ENCODE peak calls at places on chromosomes 6 and 20, in nine cellular contexts. One of them, this sample, is unnamed.

GRCh38 chr6:124970243-124970642 is 8.0 kb downstream of the RNF217 start:
- DNase-seq in neural crest cell: no peak
- DNase-seq in tibial artery: no peak
- DNase-seq in nephron progenitor cell: no peak
- DNase-seq in omental fat pad: no peak
- DNase-seq in AG10803: peak
- DNase-seq in heart left ventricle: no peak
- DNase-seq in osteoblast: peak
- DNase-seq in fibroblast of pulmonary artery: no peak
- DNase-seq in this sample: peak

GRCh38 chr20:18639501-18639979 is 51.7 kb downstream of the DTD1 start:
- DNase-seq in neural crest cell: no peak
- DNase-seq in fibroblast of pulmonary artery: no peak
- DNase-seq in AG10803: no peak
- DNase-seq in omental fat pad: no peak
- DNase-seq in tibial artery: no peak
- DNase-seq in heart left ventricle: no peak
- DNase-seq in nephron progenitor cell: no peak
- DNase-seq in osteoblast: no peak
- DNase-seq in this sample: no peak

GRCh38 chr20:1368448-1369199 is 24.2 kb downstream of the FKBP1A start:
- DNase-seq in neural crest cell: no peak
- DNase-seq in nephron progenitor cell: no peak
- DNase-seq in omental fat pad: no peak
- DNase-seq in fibroblast of pulmonary artery: peak
- DNase-seq in heart left ventricle: no peak
- DNase-seq in osteoblast: no peak
- DNase-seq in tibial artery: no peak
- DNase-seq in AG10803: peak
- DNase-seq in this sample: peak

GRCh38 chr6:155327326-155328073 is 13.2 kb upstream of the TFB1M start:
- DNase-seq in AG10803: peak
- DNase-seq in omental fat pad: no peak
- DNase-seq in tibial artery: peak
- DNase-seq in osteoblast: peak
- DNase-seq in heart left ventricle: no peak
- DNase-seq in nephron progenitor cell: peak
- DNase-seq in neural crest cell: peak
- DNase-seq in fibroblast of pulmonary artery: peak
- DNase-seq in this sample: peak

GRCh38 chr20:57051096-57051495 is 215.3 kb downstream of the BMP7 start:
- DNase-seq in fibroblast of pulmonary artery: no peak
- DNase-seq in tibial artery: no peak
- DNase-seq in nephron progenitor cell: no peak
- DNase-seq in neural crest cell: no peak
- DNase-seq in osteoblast: no peak
- DNase-seq in AG10803: no peak
- DNase-seq in heart left ventricle: no peak
- DNase-seq in omental fat pad: no peak
- DNase-seq in this sample: no peak

GRCh38 chr20:43186312-43186711 is 3.4 kb downstream of the PTPRT start:
- DNase-seq in osteoblast: no peak
- DNase-seq in nephron progenitor cell: no peak
- DNase-seq in heart left ventricle: no peak
- DNase-seq in omental fat pad: no peak
- DNase-seq in neural crest cell: no peak
- DNase-seq in fibroblast of pulmonary artery: no peak
- DNase-seq in tibial artery: no peak
- DNase-seq in AG10803: no peak
- DNase-seq in this sample: no peak

GRCh38 chr20:59159091-59159821 is 4.4 kb upstream of the ZNF831 start:
- DNase-seq in omental fat pad: no peak
- DNase-seq in nephron progenitor cell: no peak
- DNase-seq in tibial artery: no peak
- DNase-seq in fibroblast of pulmonary artery: no peak
- DNase-seq in osteoblast: no peak
- DNase-seq in neural crest cell: no peak
- DNase-seq in AG10803: no peak
- DNase-seq in heart left ventricle: no peak
- DNase-seq in this sample: no peak

GRCh38 chr20:54624701-54625472 is 149.5 kb downstream of the DOK5 start:
- DNase-seq in neural crest cell: no peak
- DNase-seq in nephron progenitor cell: no peak
- DNase-seq in omental fat pad: no peak
- DNase-seq in tibial artery: no peak
- DNase-seq in AG10803: no peak
- DNase-seq in heart left ventricle: no peak
- DNase-seq in osteoblast: no peak
- DNase-seq in fibroblast of pulmonary artery: peak
- DNase-seq in this sample: peak

GRCh38 chr6:165515963-165516624 is 146.9 kb downstream of the PDE10A start:
- DNase-seq in neural crest cell: no peak
- DNase-seq in AG10803: no peak
- DNase-seq in osteoblast: no peak
- DNase-seq in heart left ventricle: no peak
- DNase-seq in nephron progenitor cell: no peak
- DNase-seq in omental fat pad: no peak
- DNase-seq in fibroblast of pulmonary artery: peak
- DNase-seq in tibial artery: no peak
- DNase-seq in this sample: peak

GRCh38 chr6:12585497-12585958 is 131.0 kb upstream of the PHACTR1 start:
- DNase-seq in nephron progenitor cell: no peak
- DNase-seq in heart left ventricle: peak
- DNase-seq in fibroblast of pulmonary artery: peak
- DNase-seq in tibial artery: no peak
- DNase-seq in omental fat pad: no peak
- DNase-seq in AG10803: no peak
- DNase-seq in neural crest cell: no peak
- DNase-seq in osteoblast: no peak
- DNase-seq in this sample: peak

GRCh38 chr6:136069119-136069518 is 181.0 kb downstream of the MTFR2 start:
- DNase-seq in AG10803: peak
- DNase-seq in tibial artery: no peak
- DNase-seq in heart left ventricle: no peak
- DNase-seq in omental fat pad: no peak
- DNase-seq in neural crest cell: no peak
- DNase-seq in nephron progenitor cell: no peak
- DNase-seq in fibroblast of pulmonary artery: peak
- DNase-seq in osteoblast: peak
- DNase-seq in this sample: peak

GRCh38 chr6:106527979-106528378 is 101.3 kb downstream of the RTN4IP1 start:
- DNase-seq in neural crest cell: no peak
- DNase-seq in omental fat pad: no peak
- DNase-seq in fibroblast of pulmonary artery: peak
- DNase-seq in osteoblast: no peak
- DNase-seq in heart left ventricle: no peak
- DNase-seq in nephron progenitor cell: no peak
- DNase-seq in tibial artery: no peak
- DNase-seq in AG10803: peak
- DNase-seq in this sample: peak

GRCh38 chr6:2733324-2733723 is 17.4 kb downstream of the MYLK4 start:
- DNase-seq in osteoblast: no peak
- DNase-seq in AG10803: no peak
- DNase-seq in omental fat pad: no peak
- DNase-seq in neural crest cell: no peak
- DNase-seq in heart left ventricle: peak
- DNase-seq in fibroblast of pulmonary artery: no peak
- DNase-seq in nephron progenitor cell: no peak
- DNase-seq in tibial artery: peak
- DNase-seq in this sample: peak

GRCh38 chr6:147297124-147297523 is 92.9 kb downstream of the STXBP5 start:
- DNase-seq in omental fat pad: no peak
- DNase-seq in osteoblast: no peak
- DNase-seq in AG10803: no peak
- DNase-seq in neural crest cell: no peak
- DNase-seq in fibroblast of pulmonary artery: no peak
- DNase-seq in tibial artery: no peak
- DNase-seq in nephron progenitor cell: no peak
- DNase-seq in heart left ventricle: no peak
- DNase-seq in this sample: no peak

GRCh38 chr6:168877821-168878282 is 375.8 kb downstream of the THBS2 start:
- DNase-seq in tibial artery: peak
- DNase-seq in heart left ventricle: no peak
- DNase-seq in osteoblast: no peak
- DNase-seq in AG10803: no peak
- DNase-seq in fibroblast of pulmonary artery: no peak
- DNase-seq in nephron progenitor cell: no peak
- DNase-seq in neural crest cell: no peak
- DNase-seq in omental fat pad: no peak
- DNase-seq in this sample: no peak

GRCh38 chr20:31517373-31517772 is 3.1 kb downstream of the HM13 start:
- DNase-seq in AG10803: peak
- DNase-seq in fibroblast of pulmonary artery: peak
- DNase-seq in heart left ventricle: no peak
- DNase-seq in tibial artery: peak
- DNase-seq in omental fat pad: no peak
- DNase-seq in osteoblast: peak
- DNase-seq in neural crest cell: peak
- DNase-seq in nephron progenitor cell: peak
- DNase-seq in this sample: peak

GRCh38 chr6:75109025-75109424 is 96.8 kb downstream of the COL12A1 start:
- DNase-seq in osteoblast: no peak
- DNase-seq in heart left ventricle: no peak
- DNase-seq in nephron progenitor cell: no peak
- DNase-seq in tibial artery: no peak
- DNase-seq in omental fat pad: no peak
- DNase-seq in fibroblast of pulmonary artery: no peak
- DNase-seq in AG10803: no peak
- DNase-seq in neural crest cell: no peak
- DNase-seq in this sample: no peak

DNA sequence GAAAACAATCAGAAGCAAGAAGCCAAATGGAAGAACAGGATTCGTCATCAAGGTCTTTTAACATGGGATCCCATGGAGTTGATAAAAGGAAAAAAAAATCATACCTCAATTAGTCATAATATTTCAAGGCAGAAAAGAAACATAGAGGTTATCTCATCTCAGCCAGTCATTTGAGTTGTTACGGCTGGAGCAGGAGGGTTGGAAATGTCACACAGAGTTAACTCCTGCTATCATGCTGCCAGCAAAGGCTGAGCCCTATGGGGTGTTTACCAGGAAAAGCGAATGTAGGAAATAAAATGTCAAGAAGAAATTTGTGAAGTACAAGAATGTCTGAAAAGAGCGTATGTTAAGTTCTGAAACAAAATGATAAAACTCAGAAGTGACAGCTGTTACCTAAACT is 236.5 kb downstream of the UST start:
- DNase-seq in neural crest cell: no peak
- DNase-seq in fibroblast of pulmonary artery: no peak
- DNase-seq in tibial artery: no peak
- DNase-seq in osteoblast: no peak
- DNase-seq in AG10803: no peak
- DNase-seq in omental fat pad: no peak
- DNase-seq in heart left ventricle: no peak
- DNase-seq in nephron progenitor cell: no peak
- DNase-seq in this sample: no peak
- TF ChIP-seq CTCF in neural crest cell: no peak
- TF ChIP-seq CTCF in fibroblast of pulmonary artery: no peak
- TF ChIP-seq CTCF in tibial artery: no peak
- TF ChIP-seq CTCF in osteoblast: no peak
- TF ChIP-seq CTCF in AG10803: no peak
- TF ChIP-seq CTCF in omental fat pad: no peak
- TF ChIP-seq CTCF in heart left ventricle: no peak
- TF ChIP-seq CTCF in nephron progenitor cell: no peak
- TF ChIP-seq CTCF in this sample: no peak

GRCh38 chr6:121356575-121356974 is 22.3 kb upstream of the TBC1D32 start:
- DNase-seq in nephron progenitor cell: no peak
- DNase-seq in osteoblast: no peak
- DNase-seq in fibroblast of pulmonary artery: no peak
- DNase-seq in tibial artery: no peak
- DNase-seq in omental fat pad: no peak
- DNase-seq in neural crest cell: no peak
- DNase-seq in heart left ventricle: no peak
- DNase-seq in AG10803: no peak
- DNase-seq in this sample: no peak
- TF ChIP-seq CTCF in nephron progenitor cell: no peak
- TF ChIP-seq CTCF in osteoblast: peak
- TF ChIP-seq CTCF in fibroblast of pulmonary artery: peak
- TF ChIP-seq CTCF in tibial artery: no peak
- TF ChIP-seq CTCF in omental fat pad: no peak
- TF ChIP-seq CTCF in neural crest cell: peak
- TF ChIP-seq CTCF in heart left ventricle: no peak
- TF ChIP-seq CTCF in AG10803: no peak
- TF ChIP-seq CTCF in this sample: peak

GRCh38 chr20:45545754-45546453 is 1.3 kb downstream of the EPPIN start:
- DNase-seq in heart left ventricle: no peak
- DNase-seq in fibroblast of pulmonary artery: peak
- DNase-seq in tibial artery: no peak
- DNase-seq in AG10803: peak
- DNase-seq in neural crest cell: no peak
- DNase-seq in osteoblast: peak
- DNase-seq in nephron progenitor cell: no peak
- DNase-seq in omental fat pad: no peak
- DNase-seq in this sample: peak
- TF ChIP-seq CTCF in heart left ventricle: no peak
- TF ChIP-seq CTCF in fibroblast of pulmonary artery: peak
- TF ChIP-seq CTCF in tibial artery: no peak
- TF ChIP-seq CTCF in AG10803: peak
- TF ChIP-seq CTCF in neural crest cell: peak
- TF ChIP-seq CTCF in osteoblast: peak
- TF ChIP-seq CTCF in nephron progenitor cell: peak
- TF ChIP-seq CTCF in omental fat pad: no peak
- TF ChIP-seq CTCF in this sample: peak

GRCh38 chr6:120141601-120142000 is 792.0 kb upstream of the MAN1A1 start:
- DNase-seq in tibial artery: peak
- DNase-seq in neural crest cell: no peak
- DNase-seq in heart left ventricle: no peak
- DNase-seq in osteoblast: no peak
- DNase-seq in omental fat pad: no peak
- DNase-seq in AG10803: no peak
- DNase-seq in fibroblast of pulmonary artery: no peak
- DNase-seq in nephron progenitor cell: no peak
- DNase-seq in this sample: no peak

DNA sequence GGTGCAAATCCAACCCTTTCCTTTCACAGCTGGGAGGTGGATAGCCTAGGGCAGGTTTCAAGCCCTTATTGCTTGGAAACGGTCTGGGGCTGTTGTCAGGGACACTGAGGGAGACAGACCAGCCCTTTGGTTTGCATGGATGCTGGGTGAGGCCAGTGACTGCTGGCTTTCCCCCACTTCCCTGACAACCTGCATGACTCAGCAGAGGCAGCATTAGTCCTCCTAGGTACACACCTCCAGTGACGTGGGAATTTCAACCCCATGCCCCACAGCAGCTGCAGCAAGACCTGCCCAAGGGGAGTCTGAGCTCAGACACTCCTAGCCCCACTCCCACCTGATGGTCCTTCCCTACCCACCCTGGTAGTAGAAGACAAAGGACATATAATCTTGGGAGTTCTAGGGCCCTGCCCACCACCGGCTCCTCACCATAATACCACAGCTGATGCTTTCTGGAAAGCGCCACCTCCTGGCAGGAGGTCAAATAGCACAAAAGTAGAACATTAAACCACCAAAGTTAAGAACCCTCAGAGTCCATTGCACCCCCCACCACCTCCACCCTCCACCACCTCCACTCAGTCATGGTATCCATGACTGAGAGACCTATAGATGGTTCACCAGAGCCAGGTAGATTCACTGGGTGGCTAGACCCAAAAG is 797.8 kb upstream of the MAN1A1 start:
- DNase-seq in AG10803: no peak
- DNase-seq in nephron progenitor cell: no peak
- DNase-seq in omental fat pad: no peak
- DNase-seq in neural crest cell: no peak
- DNase-seq in fibroblast of pulmonary artery: no peak
- DNase-seq in osteoblast: no peak
- DNase-seq in tibial artery: peak
- DNase-seq in heart left ventricle: no peak
- DNase-seq in this sample: no peak
- TF ChIP-seq CTCF in AG10803: no peak
- TF ChIP-seq CTCF in nephron progenitor cell: no peak
- TF ChIP-seq CTCF in omental fat pad: no peak
- TF ChIP-seq CTCF in neural crest cell: peak
- TF ChIP-seq CTCF in fibroblast of pulmonary artery: no peak
- TF ChIP-seq CTCF in osteoblast: no peak
- TF ChIP-seq CTCF in tibial artery: no peak
- TF ChIP-seq CTCF in heart left ventricle: no peak
- TF ChIP-seq CTCF in this sample: no peak